ENCODE peak calls at places on chromosomes 11 and 22, in five cellular contexts. A, K, X, B and H are unnamed samples.

GRCh38 chr22:47515384-47516125 is 753.1 kb downstream of the TBC1D22A start:
- DNase-seq in A (no peak), K (peak), X (no peak), B (no peak), H (no peak)

GRCh38 chr11:72781063-72781312 is 12.9 kb downstream of the STARD10 start:
- DNase-seq in A (no peak), K (no peak), X (no peak), B (no peak), H (no peak)

GRCh38 chr11:11555228-11555627 is 66.6 kb downstream of the GALNT18 start:
- DNase-seq in A (no peak), K (no peak), X (peak), B (no peak), H (no peak)

GRCh38 chr11:64854534-64855502 is 10.4 kb upstream of the CDC42BPG start:
- DNase-seq in A (peak), K (peak), X (peak), B (peak), H (no peak)

GRCh38 chr11:78429667-78430066 is 12.0 kb upstream of the GAB2 start:
- DNase-seq in A (no peak), K (no peak), X (no peak), B (no peak), H (no peak)

GRCh38 chr11:61495801-61496601 is 12.5 kb upstream of the LRRC10B start:
- DNase-seq in A (no peak), K (peak), X (no peak), B (no peak), H (no peak)

GRCh38 chr11:95301497-95301896 is 70.5 kb upstream of the SESN3 start:
- DNase-seq in A (no peak), K (no peak), X (no peak), B (no peak), H (no peak)

GRCh38 chr22:48888466-48889208 is 939.0 kb downstream of the BRD1 start:
- DNase-seq in A (no peak), K (no peak), X (peak), B (no peak), H (no peak)

GRCh38 chr11:86809561-86809960 is 9.2 kb downstream of the PRSS23 start:
- DNase-seq in A (no peak), K (no peak), X (no peak), B (no peak), H (no peak)

GRCh38 chr11:12232819-12233601 is 122.6 kb downstream of the MICAL2 start:
- DNase-seq in A (peak), K (peak), X (no peak), B (no peak), H (no peak)

GRCh38 chr22:24392218-24392931 is 35.0 kb upstream of the ADORA2A start:
- DNase-seq in A (no peak), K (no peak), X (no peak), B (no peak), H (no peak)

GRCh38 chr11:77151804-77152513 is 23.9 kb downstream of the MYO7A start:
- DNase-seq in A (peak), K (no peak), X (peak), B (peak), H (no peak)

GRCh38 chr11:64500176-64501013 is 90.6 kb upstream of the SLC22A12 start:
- DNase-seq in A (no peak), K (no peak), X (peak), B (no peak), H (no peak)

GRCh38 chr22:44623771-44624510 is 78.1 kb upstream of the PRR5 start:
- DNase-seq in A (peak), K (peak), X (peak), B (no peak), H (no peak)
- TF ChIP-seq CTCF in A (peak), K (peak), X (no peak), B (no peak), H (peak)

GRCh38 chr22:20154602-20155183 is 3.8 kb upstream of the CCDC188 start:
- DNase-seq in A (no peak), K (no peak), X (no peak), B (no peak), H (no peak)
- TF ChIP-seq CTCF in A (no peak), K (no peak), X (no peak), B (no peak), H (no peak)

GRCh38 chr11:33376331-33377099 is 119.3 kb downstream of the HIPK3 start:
- DNase-seq in A (peak), K (no peak), X (no peak), B (no peak), H (peak)
- TF ChIP-seq CTCF in A (no peak), K (no peak), X (no peak), B (no peak), H (no peak)

GRCh38 chr11:122488892-122489291 is 166.6 kb upstream of the UBASH3B start:
- DNase-seq in A (no peak), K (no peak), X (no peak), B (no peak), H (no peak)
- TF ChIP-seq CTCF in A (no peak), K (no peak), X (no peak), B (no peak), H (no peak)

DNA sequence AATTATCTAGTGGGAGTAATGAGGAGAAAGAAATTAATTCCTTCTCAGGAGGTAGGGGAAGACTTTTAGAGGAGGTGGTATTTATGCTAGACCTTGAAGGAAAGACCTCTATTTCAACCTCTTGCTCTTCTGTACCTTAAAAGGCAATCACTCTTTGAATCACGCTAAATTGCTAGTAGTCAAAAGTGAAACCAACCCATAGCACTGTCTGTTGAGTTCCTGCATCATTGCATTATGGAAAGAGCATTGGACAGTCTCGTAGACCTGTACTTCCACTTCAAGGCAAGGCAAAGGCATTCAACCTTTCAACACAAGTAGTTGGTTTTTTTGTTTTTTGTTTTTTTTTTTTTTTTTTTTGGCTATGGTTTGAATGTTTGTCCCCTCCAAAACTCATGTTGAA is 770.4 kb downstream of the ETS1 start:
- DNase-seq in A (no peak), K (no peak), X (no peak), B (no peak), H (no peak)
- TF ChIP-seq CTCF in A (no peak), K (no peak), X (no peak), B (no peak), H (no peak)

DNA sequence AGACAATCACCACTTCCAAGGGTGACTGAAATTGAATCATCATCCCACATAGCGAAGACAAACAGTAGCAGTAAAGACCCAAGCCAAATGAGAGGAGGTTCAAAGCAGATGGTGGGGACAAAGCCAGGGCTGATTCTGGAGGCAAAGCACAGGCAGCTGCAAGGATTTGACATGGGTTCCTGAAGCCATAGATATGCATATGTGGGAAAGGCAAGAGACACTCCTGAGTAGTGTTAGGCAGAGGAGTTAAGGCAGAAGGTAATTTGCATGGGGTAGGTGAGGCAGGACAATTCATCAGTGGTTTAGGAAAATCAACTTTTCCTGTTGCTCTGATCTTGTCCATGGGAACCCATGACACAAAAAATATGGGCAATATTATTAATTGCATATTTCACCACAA is 462.8 kb downstream of the FAM181B start:
- DNase-seq in A (no peak), K (no peak), X (no peak), B (no peak), H (no peak)
- TF ChIP-seq CTCF in A (no peak), K (no peak), X (no peak), B (no peak), H (no peak)

GRCh38 chr22:40423882-40424640 is 53.7 kb downstream of the SGSM3 start:
- DNase-seq in A (no peak), K (no peak), X (peak), B (no peak), H (no peak)
- TF ChIP-seq CTCF in A (no peak), K (no peak), X (no peak), B (no peak), H (no peak)